ENCODE peak calls at places on chromosome 18, in ten cellular contexts. T is cardiac muscle cell, Y is bronchial epithelial cell, G is astrocyte of the cerebellum, P is epithelial cell of esophagus, I is GM12878, L is tibial artery, S is fibroblast of lung, B is BE2C, J is A549. M is an unnamed sample.

GRCh38 chr18:13137939-13138821 is 80.4 kb upstream of the LDLRAD4 start:
- DNase-seq in S (peak), G (no peak), B (no peak), T (peak), P (no peak), J (peak), Y (peak), L (peak), I (peak), M (no peak)

GRCh38 chr18:48649231-48649630 is 110.4 kb downstream of the CTIF start:
- DNase-seq in P (no peak), I (no peak), Y (no peak), L (no peak), G (no peak), B (no peak), S (no peak), J (no peak), T (no peak), M (no peak)

GRCh38 chr18:5503740-5504139 is 40.1 kb downstream of the EPB41L3 start:
- DNase-seq in S (peak), P (peak), T (no peak), L (no peak), B (no peak), G (no peak), Y (peak), J (no peak), I (no peak), M (no peak)

GRCh38 chr18:8803063-8803795 is 97.9 kb downstream of the MTCL1 start:
- DNase-seq in Y (no peak), G (no peak), B (no peak), J (no peak), T (no peak), P (no peak), S (no peak), L (no peak), I (no peak), M (no peak)

GRCh38 chr18:50661013-50661412 is 101.1 kb downstream of the MAPK4 start:
- DNase-seq in J (no peak), L (no peak), I (no peak), P (no peak), S (no peak), T (no peak), G (no peak), B (no peak), Y (no peak), M (no peak)

GRCh38 chr18:24322594-24323136 is 75.0 kb downstream of the OSBPL1A start:
- DNase-seq in S (peak), B (no peak), L (no peak), P (no peak), T (peak), Y (no peak), G (peak), J (no peak), I (no peak), M (no peak)

GRCh38 chr18:9135912-9136314 is 668 bp upstream of the ANKRD12 start:
- DNase-seq in P (peak), B (no peak), J (peak), S (no peak), L (peak), T (peak), I (no peak), Y (peak), G (no peak), M (no peak)

GRCh38 chr18:23573020-23573419 is 13.3 kb downstream of the NPC1 start:
- DNase-seq in Y (no peak), L (no peak), J (no peak), I (no peak), B (no peak), S (no peak), T (no peak), P (no peak), G (no peak), M (no peak)

GRCh38 chr18:48784654-48785053 is 166.1 kb downstream of the SMAD7 start:
- DNase-seq in P (no peak), I (peak), Y (no peak), T (no peak), L (no peak), S (no peak), G (no peak), B (no peak), J (no peak), M (no peak)

GRCh38 chr18:30908381-30908780 is 134.2 kb downstream of the DSC3 start:
- DNase-seq in P (peak), Y (peak), G (no peak), B (no peak), L (no peak), T (no peak), J (no peak), I (no peak), S (no peak), M (no peak)

DNA sequence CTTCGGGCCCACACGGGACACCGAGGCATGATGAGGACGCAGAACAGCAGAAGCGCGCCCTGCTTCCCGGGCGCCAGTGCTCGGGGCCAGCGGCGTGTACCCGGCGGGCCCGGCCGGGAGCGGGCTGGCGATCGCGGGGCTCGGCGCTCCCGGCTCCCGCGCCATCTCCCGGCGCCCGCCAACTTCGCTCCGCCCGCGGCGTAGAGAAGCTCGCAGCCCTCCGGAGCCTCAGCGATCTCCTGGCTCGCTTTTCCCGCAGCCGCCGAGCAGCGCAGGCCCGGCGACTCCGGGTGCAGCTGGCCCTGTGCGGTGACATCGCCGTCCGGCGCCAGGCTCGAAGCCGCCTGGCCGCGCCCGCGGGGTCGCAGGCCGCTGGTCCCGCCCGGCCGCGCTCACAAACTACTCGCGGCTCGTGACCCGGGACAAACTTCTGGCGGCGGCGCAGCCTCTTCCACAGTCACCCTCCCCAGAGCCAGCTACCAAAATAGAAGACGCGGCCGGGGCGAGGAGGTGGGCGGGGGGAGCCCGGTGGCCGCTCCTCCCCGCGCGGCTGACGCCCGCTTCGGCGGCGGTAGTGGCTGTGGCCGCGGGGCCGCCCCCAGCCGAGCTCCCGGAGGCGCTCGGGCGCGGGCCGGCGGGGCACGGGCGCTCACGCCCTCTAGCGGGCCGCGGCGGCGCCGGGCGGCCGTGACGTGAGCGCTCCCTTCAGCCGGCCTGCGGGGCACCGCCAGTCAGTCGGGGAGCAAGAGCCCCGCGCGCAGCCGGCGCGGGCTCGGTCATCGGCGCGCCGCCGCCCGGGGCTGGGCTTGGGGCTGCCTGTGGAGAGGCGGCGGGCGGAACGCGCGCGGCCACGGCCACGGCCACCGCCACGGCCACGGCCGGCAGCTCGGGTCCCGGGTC is at the start of gene PTPRM:
- DNase-seq in B (peak), P (peak), I (no peak), G (peak), L (peak), J (peak), T (peak), S (peak), Y (peak), M (no peak)
- H3K4me3 ChIP-seq in B (no peak), P (peak), I (no peak), G (peak), L (peak), J (peak), T (peak), S (peak), Y (peak), M (peak)

DNA sequence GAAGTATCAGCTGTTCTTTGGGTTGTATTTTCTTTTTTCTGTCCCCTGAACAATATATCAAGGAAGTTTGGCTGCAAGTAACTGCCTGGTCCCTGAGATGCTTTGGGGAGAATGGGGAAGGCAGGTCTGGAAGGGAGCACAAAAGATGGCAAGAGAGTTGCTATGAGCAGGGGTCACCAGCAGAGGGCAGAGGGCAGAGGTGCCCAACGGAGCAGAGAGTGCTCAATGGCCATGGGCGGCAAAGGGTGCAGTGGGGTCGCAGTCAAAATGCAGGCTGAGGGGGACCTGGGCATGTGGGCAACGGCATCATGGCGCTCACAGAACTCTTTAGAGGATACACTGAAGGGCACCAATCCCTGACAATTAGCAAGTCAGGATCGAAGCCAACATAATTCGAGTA is 107.7 kb upstream of the ATP8B1 start:
- DNase-seq in B (peak), S (no peak), P (no peak), L (no peak), T (no peak), J (no peak), I (no peak), G (no peak), Y (no peak), M (no peak)
- TF ChIP-seq CTCF in B (peak), S (peak), P (peak), L (no peak), T (peak), J (peak), I (peak), G (peak), Y (peak), M (peak)

DNA sequence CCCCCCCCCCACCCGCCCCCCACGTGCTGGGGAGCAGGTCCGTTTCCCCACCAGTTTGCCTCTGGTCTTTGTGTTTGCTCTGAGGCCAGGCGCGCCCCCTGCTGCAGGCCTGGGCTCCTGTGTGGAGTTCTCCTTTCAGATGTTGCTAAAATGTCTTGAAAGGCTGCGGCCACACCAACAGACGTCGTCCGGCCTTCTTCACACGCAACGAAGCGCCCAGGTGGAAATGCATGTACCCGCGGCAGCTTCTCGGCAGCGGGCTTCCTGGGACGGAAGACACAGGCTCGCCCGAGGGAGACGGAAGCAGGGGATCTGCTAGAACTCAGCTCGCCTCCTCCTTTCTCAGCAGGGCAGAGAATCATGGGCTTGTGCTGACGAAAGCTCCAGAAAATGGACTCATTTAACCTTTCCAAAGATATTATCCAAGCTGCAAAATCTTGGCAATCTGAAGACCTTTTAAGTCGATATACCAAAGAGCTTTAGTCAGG is 125.3 kb upstream of the ZNF516 start:
- DNase-seq in L (peak), P (peak), Y (peak), J (no peak), G (no peak), T (peak), B (no peak), S (peak), I (peak), M (no peak)
- H3K4me3 ChIP-seq in L (peak), P (no peak), Y (peak), J (no peak), G (peak), T (peak), B (no peak), S (peak), I (peak), M (peak)

GRCh38 chr18:56509656-56510055 is 128.7 kb downstream of the TXNL1 start:
- DNase-seq in S (no peak), J (no peak), L (no peak), Y (no peak), T (no peak), G (peak), P (no peak), I (no peak), B (no peak), M (peak)

GRCh38 chr18:56505971-56506370 is 132.4 kb downstream of the TXNL1 start:
- DNase-seq in L (no peak), S (no peak), I (no peak), T (no peak), G (no peak), B (no peak), J (no peak), P (no peak), Y (no peak), M (no peak)

GRCh38 chr18:56508637-56509036 is 129.8 kb downstream of the TXNL1 start:
- DNase-seq in S (no peak), T (peak), G (no peak), L (no peak), B (no peak), J (no peak), P (no peak), Y (no peak), I (no peak), M (no peak)

GRCh38 chr18:56501896-56502295 is 136.5 kb downstream of the TXNL1 start:
- DNase-seq in J (no peak), S (no peak), Y (no peak), B (no peak), T (peak), P (no peak), L (no peak), G (peak), I (no peak), M (no peak)

GRCh38 chr18:56505293-56505692 is 133.1 kb downstream of the TXNL1 start:
- DNase-seq in S (no peak), G (no peak), P (no peak), I (no peak), B (no peak), L (no peak), T (no peak), Y (no peak), J (no peak), M (no peak)
- TF ChIP-seq CTCF in S (no peak), G (no peak), P (no peak), I (no peak), B (no peak), L (no peak), T (no peak), Y (no peak), J (no peak), M (no peak)

GRCh38 chr18:25422230-25422629 is 70.3 kb upstream of the ZNF521 start:
- DNase-seq in Y (no peak), I (no peak), L (no peak), S (peak), J (no peak), P (no peak), B (no peak), G (no peak), T (no peak), M (no peak)

GRCh38 chr18:25420091-25420490 is 68.1 kb upstream of the ZNF521 start:
- DNase-seq in S (no peak), Y (no peak), P (no peak), B (no peak), G (no peak), I (no peak), L (no peak), J (no peak), T (no peak), M (no peak)

GRCh38 chr18:25425030-25425429 is 73.1 kb upstream of the ZNF521 start:
- DNase-seq in L (no peak), S (no peak), P (no peak), G (no peak), I (no peak), Y (no peak), T (no peak), J (no peak), B (no peak), M (no peak)

GRCh38 chr18:25423267-25423666 is 71.3 kb upstream of the ZNF521 start:
- DNase-seq in S (no peak), I (no peak), G (no peak), T (no peak), L (no peak), Y (no peak), B (no peak), P (no peak), J (no peak), M (no peak)

GRCh38 chr18:25423760-25424159 is 71.8 kb upstream of the ZNF521 start:
- DNase-seq in G (no peak), Y (no peak), P (no peak), B (no peak), T (no peak), L (no peak), I (no peak), J (no peak), S (no peak), M (no peak)
- H3K4me3 ChIP-seq in G (no peak), Y (no peak), P (no peak), B (no peak), T (no peak), L (no peak), I (no peak), J (no peak), S (no peak), M (no peak)

DNA sequence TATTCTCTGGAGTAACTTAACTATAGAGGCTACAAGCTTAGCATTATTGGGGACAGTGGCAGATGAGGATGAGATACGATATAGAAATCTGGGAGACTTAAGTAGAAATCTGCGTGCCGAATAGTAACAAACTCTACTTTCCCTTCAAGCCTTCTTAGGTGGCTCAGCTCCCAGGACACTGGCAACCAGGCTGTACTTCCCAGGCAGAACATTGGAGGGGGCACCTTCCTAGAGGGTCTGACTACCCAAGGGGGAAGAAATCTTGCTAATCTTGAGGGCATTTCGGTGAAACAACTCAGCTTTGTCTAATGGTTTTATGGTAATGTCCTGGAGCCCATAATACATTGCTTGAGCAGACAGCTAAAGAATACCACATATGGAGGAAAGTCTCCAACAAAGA is 126.2 kb upstream of the DTNA start:
- DNase-seq in I (no peak), L (no peak), T (no peak), G (no peak), P (no peak), Y (no peak), J (no peak), B (no peak), S (no peak), M (no peak)
- TF ChIP-seq CTCF in I (no peak), L (no peak), T (no peak), G (no peak), P (no peak), Y (no peak), J (no peak), B (no peak), S (no peak), M (no peak)

DNA sequence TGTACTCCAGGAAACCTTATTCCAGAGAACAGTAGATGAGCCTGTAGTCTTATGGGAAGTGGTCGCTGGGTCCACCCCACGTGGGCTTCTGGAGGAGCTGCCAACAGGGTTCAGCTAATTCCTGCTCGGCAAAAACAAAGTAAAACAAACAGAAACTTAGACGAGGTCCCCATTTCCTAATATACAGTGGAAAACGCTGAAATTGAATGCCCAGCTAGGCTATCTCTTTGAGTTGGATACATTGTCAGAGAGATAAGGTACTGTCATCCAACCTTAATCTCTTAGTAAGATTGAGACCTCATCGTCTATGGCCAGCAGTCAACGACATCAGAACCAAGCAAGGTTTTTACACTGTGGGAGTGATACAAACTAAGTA is 2.1 kb downstream of the EMILIN2 start:
- DNase-seq in L (no peak), B (no peak), S (no peak), P (no peak), Y (no peak), G (no peak), J (no peak), T (peak), I (no peak), M (no peak)
- H3K4me3 ChIP-seq in L (no peak), B (no peak), S (no peak), P (no peak), Y (no peak), G (no peak), J (no peak), T (peak), I (no peak), M (no peak)

DNA sequence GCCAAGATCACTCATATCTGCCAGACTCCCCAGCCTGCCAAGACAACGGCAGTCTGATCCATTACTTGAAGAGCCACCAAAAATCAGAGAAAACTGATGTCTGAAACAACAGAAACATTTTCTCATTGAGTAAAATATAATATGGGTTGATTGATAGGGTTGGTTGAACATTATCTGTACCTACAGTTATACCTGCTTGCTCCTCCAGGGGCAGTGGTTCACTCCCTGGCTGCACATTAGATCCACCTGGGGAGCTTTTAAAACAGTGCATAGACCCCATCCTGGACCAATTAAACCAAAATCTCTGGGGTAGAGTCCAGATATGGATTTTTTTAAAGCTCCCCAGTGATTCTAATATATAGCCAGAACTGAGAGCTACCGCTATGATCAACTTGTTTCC is 43.6 kb upstream of the SLC14A2 start:
- DNase-seq in Y (peak), S (no peak), L (no peak), P (peak), T (no peak), J (no peak), B (no peak), I (no peak), G (no peak), M (no peak)
- TF ChIP-seq CTCF in Y (peak), S (peak), L (no peak), P (peak), T (peak), J (no peak), B (peak), I (peak), G (peak), M (peak)

GRCh38 chr18:78936251-78937005 is 43.2 kb upstream of the SALL3 start:
- DNase-seq in B (no peak), I (no peak), T (no peak), J (no peak), L (no peak), G (no peak), P (no peak), S (no peak), Y (no peak), M (no peak)

GRCh38 chr18:78935406-78935805 is 44.2 kb upstream of the SALL3 start:
- DNase-seq in G (no peak), I (no peak), P (no peak), Y (no peak), S (no peak), L (no peak), T (no peak), B (no peak), J (no peak), M (no peak)

GRCh38 chr18:78934551-78935225 is 44.9 kb upstream of the SALL3 start:
- DNase-seq in P (no peak), J (no peak), I (no peak), S (no peak), G (no peak), L (no peak), T (no peak), Y (no peak), B (no peak), M (no peak)

GRCh38 chr18:78939105-78939504 is 40.5 kb upstream of the SALL3 start:
- DNase-seq in P (no peak), Y (no peak), B (no peak), G (no peak), J (no peak), T (no peak), S (no peak), L (no peak), I (no peak), M (no peak)

GRCh38 chr18:78937166-78937565 is 42.5 kb upstream of the SALL3 start:
- DNase-seq in P (no peak), G (no peak), S (no peak), T (no peak), L (no peak), I (no peak), J (no peak), Y (no peak), B (no peak), M (no peak)
- H3K4me3 ChIP-seq in P (no peak), G (no peak), S (no peak), T (no peak), L (no peak), I (no peak), J (no peak), Y (no peak), B (no peak), M (no peak)